ENCODE peak calls at places on chromosomes 3 and 15, in six cellular contexts. One of them, this sample, is unnamed.

GRCh38 chr15:74956648-74957300 is at the start of gene RPP25:
- DNase-seq in HT-29: peak
- DNase-seq in midbrain: peak
- DNase-seq in NCI-H345: peak
- DNase-seq in GM20000: peak
- DNase-seq in lower leg skin: peak
- DNase-seq in this sample: peak

GRCh38 chr15:33500432-33500831 is 189.7 kb downstream of the RYR3 start:
- DNase-seq in HT-29: no peak
- DNase-seq in midbrain: no peak
- DNase-seq in NCI-H345: peak
- DNase-seq in GM20000: no peak
- DNase-seq in lower leg skin: no peak
- DNase-seq in this sample: no peak

GRCh38 chr15:89385596-89386242 is 51.1 kb upstream of the POLG start:
- DNase-seq in HT-29: no peak
- DNase-seq in midbrain: no peak
- DNase-seq in NCI-H345: no peak
- DNase-seq in GM20000: no peak
- DNase-seq in lower leg skin: no peak
- DNase-seq in this sample: no peak

GRCh38 chr15:90213123-90213817 is 12.1 kb downstream of the SEMA4B start:
- DNase-seq in HT-29: peak
- DNase-seq in midbrain: no peak
- DNase-seq in NCI-H345: peak
- DNase-seq in GM20000: no peak
- DNase-seq in lower leg skin: no peak
- DNase-seq in this sample: peak

GRCh38 chr3:112980080-112980479 is 5.2 kb upstream of the CD200R1 start:
- DNase-seq in HT-29: no peak
- DNase-seq in midbrain: no peak
- DNase-seq in NCI-H345: no peak
- DNase-seq in GM20000: no peak
- DNase-seq in lower leg skin: no peak
- DNase-seq in this sample: no peak

GRCh38 chr3:113952921-113953320 is 5.1 kb downstream of the ZDHHC23 start:
- DNase-seq in HT-29: no peak
- DNase-seq in midbrain: no peak
- DNase-seq in NCI-H345: no peak
- DNase-seq in GM20000: no peak
- DNase-seq in lower leg skin: no peak
- DNase-seq in this sample: no peak

GRCh38 chr3:186109897-186110803 is 1.3 kb upstream of the ETV5 start:
- DNase-seq in HT-29: peak
- DNase-seq in midbrain: no peak
- DNase-seq in NCI-H345: peak
- DNase-seq in GM20000: peak
- DNase-seq in lower leg skin: peak
- DNase-seq in this sample: no peak

GRCh38 chr3:141336672-141337522 is 31.4 kb upstream of the ZBTB38 start:
- DNase-seq in HT-29: no peak
- DNase-seq in midbrain: no peak
- DNase-seq in NCI-H345: no peak
- DNase-seq in GM20000: peak
- DNase-seq in lower leg skin: no peak
- DNase-seq in this sample: no peak

GRCh38 chr3:47324278-47324865 is 41.6 kb downstream of the KLHL18 start:
- DNase-seq in HT-29: peak
- DNase-seq in midbrain: peak
- DNase-seq in NCI-H345: peak
- DNase-seq in GM20000: peak
- DNase-seq in lower leg skin: peak
- DNase-seq in this sample: peak

GRCh38 chr15:92273732-92274131 is 119.9 kb upstream of the ST8SIA2 start:
- DNase-seq in HT-29: no peak
- DNase-seq in midbrain: no peak
- DNase-seq in NCI-H345: no peak
- DNase-seq in GM20000: no peak
- DNase-seq in lower leg skin: no peak
- DNase-seq in this sample: no peak

GRCh38 chr3:125990253-125990970 is 21.4 kb downstream of the ROPN1B start:
- DNase-seq in HT-29: peak
- DNase-seq in midbrain: peak
- DNase-seq in NCI-H345: peak
- DNase-seq in GM20000: peak
- DNase-seq in lower leg skin: peak
- DNase-seq in this sample: peak

GRCh38 chr15:48358229-48358641 is 27.0 kb downstream of the DUT start:
- DNase-seq in HT-29: peak
- DNase-seq in midbrain: peak
- DNase-seq in NCI-H345: peak
- DNase-seq in GM20000: peak
- DNase-seq in lower leg skin: no peak
- DNase-seq in this sample: no peak

GRCh38 chr3:184539801-184540440 is 21.7 kb upstream of the EPHB3 start:
- DNase-seq in HT-29: no peak
- DNase-seq in midbrain: no peak
- DNase-seq in NCI-H345: no peak
- DNase-seq in GM20000: no peak
- DNase-seq in lower leg skin: peak
- DNase-seq in this sample: no peak

GRCh38 chr3:112253301-112253971 is 40.6 kb downstream of the SLC9C1 start:
- DNase-seq in HT-29: no peak
- DNase-seq in midbrain: no peak
- DNase-seq in NCI-H345: no peak
- DNase-seq in GM20000: no peak
- DNase-seq in lower leg skin: no peak
- DNase-seq in this sample: no peak

This sample was measured in small intestine.